ENCODE peak calls at places on chromosomes 5 and 9, in four cellular contexts. F is SK-N-SH, R is GM12878, H is K562. Y is an unnamed sample.

GRCh38 chr5:114055318-114055788 is 306.5 kb upstream of the KCNN2 start:
- DNase-seq in H (no peak), F (peak; percentile 73), R (no peak), Y (peak; percentile 76)

GRCh38 chr5:43432486-43433365 is 20.5 kb upstream of the CCL28 start:
- DNase-seq in H (no peak), F (no peak), R (no peak), Y (no peak)

GRCh38 chr9:70610287-70610644 is 195.8 kb upstream of the KLF9 start:
- DNase-seq in R (no peak), H (no peak), F (no peak), Y (no peak)

GRCh38 chr5:134184155-134185135 is 7.7 kb upstream of the SKP1 start:
- DNase-seq in F (peak; percentile 81), H (peak; percentile 83), R (peak; percentile 16), Y (peak; percentile 87)

GRCh38 chr5:57626703-57627102 is 144.1 kb upstream of the ACTBL2 start:
- DNase-seq in R (no peak), H (no peak), F (no peak), Y (no peak)

GRCh38 chr9:81108391-81108790 is 581.0 kb downstream of the TLE1 start:
- DNase-seq in H (no peak), R (no peak), F (no peak), Y (no peak)

GRCh38 chr5:177600458-177601018 is 606 bp downstream of the B4GALT7 start:
- DNase-seq in R (no peak), F (no peak), H (no peak), Y (no peak)

GRCh38 chr5:159504857-159505304 is 174.6 kb upstream of the IL12B start:
- DNase-seq in H (no peak), F (no peak), R (no peak), Y (no peak)

GRCh38 chr9:117938086-117938485 is 233.9 kb downstream of the TLR4 start:
- DNase-seq in F (no peak), H (no peak), R (no peak), Y (no peak)

GRCh38 chr5:76527685-76528161 is 95.5 kb downstream of the F2RL2 start:
- DNase-seq in F (no peak), H (no peak), R (no peak), Y (no peak)

GRCh38 chr5:56467176-56467717 is 234.1 kb upstream of the ANKRD55 start:
- DNase-seq in F (no peak), R (no peak), H (no peak), Y (no peak)

GRCh38 chr5:83430130-83431010 is 41.2 kb upstream of the VCAN start:
- DNase-seq in R (peak; percentile 21), H (peak; percentile 57), F (peak; percentile 55), Y (peak; percentile 74)

GRCh38 chr9:95089257-95089873 is 228.1 kb downstream of the FANCC start:
- DNase-seq in R (no peak), F (no peak), H (no peak), Y (no peak)

GRCh38 chr5:176732306-176732705 is 78.1 kb upstream of the UNC5A start:
- DNase-seq in F (no peak), R (no peak), H (no peak), Y (peak; percentile 1)

GRCh38 chr9:126524353-126525077 is 89.2 kb upstream of the LMX1B start:
- DNase-seq in F (no peak), H (no peak), R (no peak), Y (no peak)

GRCh38 chr5:133569347-133569746 is 43.0 kb downstream of the FSTL4 start:
- DNase-seq in F (no peak), R (no peak), H (no peak), Y (no peak)

GRCh38 chr9:133111461-133112360 is 9.3 kb downstream of the RALGDS start:
- DNase-seq in H (no peak), F (no peak), R (no peak), Y (no peak)

GRCh38 chr5:3958389-3958788 is 362.8 kb downstream of the IRX1 start:
- DNase-seq in H (no peak), F (no peak), R (no peak), Y (no peak)

GRCh38 chr5:11903121-11903613 is 1.1 kb downstream of the CTNND2 start:
- DNase-seq in H (no peak), F (no peak), R (no peak), Y (peak; percentile 24)

GRCh38 chr9:2570615-2571479 is 50.7 kb upstream of the VLDLR start:
- DNase-seq in H (peak; percentile 24), F (peak; percentile 11), R (peak; percentile 78), Y (no peak)

GRCh38 chr5:14268236-14268701 is 125.1 kb downstream of the TRIO start:
- DNase-seq in F (no peak), R (no peak), H (peak; percentile 68), Y (no peak)

GRCh38 chr9:96553070-96553469 is 66.6 kb downstream of the CDC14B start:
- DNase-seq in H (no peak), F (no peak), R (no peak), Y (no peak)

GRCh38 chr5:106415541-106415940 is 1255.2 kb downstream of the EFNA5 start:
- DNase-seq in R (no peak), H (no peak), F (no peak), Y (no peak)

GRCh38 chr9:74391816-74392215 is 105.3 kb upstream of the RORB start:
- DNase-seq in H (no peak), F (no peak), R (no peak), Y (no peak)

GRCh38 chr9:124786881-124787573 is 10.1 kb downstream of the OLFML2A start:
- DNase-seq in R (no peak), F (peak; percentile 6), H (no peak), Y (peak; percentile 7)

GRCh38 chr5:79147076-79147475 is 35.5 kb downstream of the BHMT start:
- DNase-seq in H (no peak), R (no peak), F (no peak), Y (no peak)
- TF ChIP-seq USF1 in H (no peak), R (no peak), F (no peak), Y (no peak)

GRCh38 chr9:77906991-77907390 is 124.6 kb downstream of the GNAQ start:
- DNase-seq in H (no peak), F (no peak), R (no peak), Y (no peak)

GRCh38 chr9:77909306-77909705 is 122.3 kb downstream of the GNAQ start:
- DNase-seq in F (no peak), H (peak; percentile 71), R (no peak), Y (no peak)

GRCh38 chr9:77910216-77910615 is 121.4 kb downstream of the GNAQ start:
- DNase-seq in F (no peak), R (no peak), H (no peak), Y (no peak)

GRCh38 chr9:77908293-77908692 is 123.3 kb downstream of the GNAQ start:
- DNase-seq in H (no peak), R (no peak), F (no peak), Y (no peak)

GRCh38 chr9:77907581-77907980 is 124.0 kb downstream of the GNAQ start:
- DNase-seq in H (no peak), F (no peak), R (no peak), Y (no peak)
- TF ChIP-seq USF1 in H (no peak), F (no peak), R (no peak), Y (no peak)

DNA sequence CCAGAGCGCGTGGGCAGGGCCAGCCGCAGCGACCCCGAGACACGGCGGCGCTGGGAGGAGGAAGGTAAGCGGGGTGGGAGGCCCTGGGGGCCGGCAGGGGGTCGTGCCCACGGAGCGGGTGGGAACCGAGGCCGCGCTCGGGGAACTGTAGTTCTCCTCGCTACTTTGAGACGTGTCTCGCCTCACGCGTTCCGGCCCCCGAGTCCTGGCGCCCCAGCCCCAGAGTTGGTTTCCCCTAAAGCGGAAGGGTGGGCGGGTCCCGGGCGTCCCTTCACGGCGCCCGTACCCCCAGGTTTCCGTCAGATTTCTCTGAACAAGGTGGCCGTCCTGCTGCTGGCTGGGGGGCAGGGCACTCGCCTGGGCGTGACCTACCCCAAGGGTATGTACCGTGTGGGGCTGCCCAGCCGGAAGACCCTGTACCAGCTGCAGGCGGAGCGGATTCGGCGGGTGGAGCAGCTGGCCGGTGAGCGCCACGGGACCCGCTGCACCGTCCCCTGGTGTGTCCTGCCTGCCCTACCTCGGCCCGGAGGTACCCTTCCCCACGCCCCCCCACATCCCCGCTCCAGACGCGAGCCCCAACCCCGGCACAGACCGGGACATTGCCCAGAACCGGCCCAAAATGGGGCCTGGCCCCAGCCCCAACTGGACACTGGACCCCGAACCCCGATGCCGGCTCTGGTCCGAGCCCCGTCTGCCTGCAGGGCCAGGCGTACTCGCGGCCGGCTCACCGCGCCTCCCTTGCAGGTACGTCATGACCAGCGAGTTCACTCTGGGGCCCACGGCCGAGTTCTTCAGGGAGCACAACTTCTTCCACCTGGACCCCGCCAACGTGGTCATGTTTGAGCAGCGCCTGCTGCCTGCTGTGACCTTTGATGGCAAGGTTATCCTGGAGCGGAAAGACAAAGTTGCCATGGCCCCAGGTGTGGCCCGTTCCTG is 709 bp downstream of the UAP1L1 start:
- DNase-seq in F (peak; percentile 49), R (no peak), H (no peak), Y (peak; percentile 34)
- TF ChIP-seq USF1 in F (no peak), R (no peak), H (no peak), Y (no peak)

DNA sequence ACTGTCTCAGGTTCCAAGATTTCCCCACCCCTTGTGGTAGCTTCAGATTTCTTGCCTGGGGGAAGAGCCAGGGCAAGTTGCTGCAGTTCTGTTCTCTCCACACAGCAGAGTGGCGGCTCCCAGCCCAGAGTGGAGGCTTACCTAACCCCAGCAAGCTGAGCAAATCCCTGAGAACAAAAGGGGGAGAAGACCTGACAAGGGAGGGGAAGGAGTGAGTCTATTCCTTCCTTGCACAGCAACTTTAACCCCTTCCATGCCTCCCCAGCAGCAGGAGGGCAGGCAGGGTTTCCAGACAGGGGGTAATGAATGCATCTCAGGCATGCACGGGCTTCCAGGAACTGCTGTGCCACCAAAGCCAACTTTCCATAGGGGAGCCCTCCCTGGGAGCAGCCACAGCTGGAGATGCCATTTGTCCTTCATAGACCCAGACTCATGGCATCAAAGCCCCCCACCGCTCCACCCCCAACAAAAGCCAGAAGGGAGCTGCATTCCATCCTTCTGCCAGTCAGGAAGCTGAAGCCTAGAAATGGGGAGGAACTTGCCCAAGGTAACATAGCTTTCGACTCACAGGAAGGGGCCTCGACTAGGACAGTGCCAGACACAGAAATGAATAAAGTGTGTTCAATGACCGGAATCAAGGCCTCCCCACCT is 28.8 kb upstream of the FAT2 start:
- DNase-seq in R (no peak), H (no peak), F (no peak), Y (peak; percentile 40)
- TF ChIP-seq USF1 in R (no peak), H (no peak), F (no peak), Y (no peak)

DNA sequence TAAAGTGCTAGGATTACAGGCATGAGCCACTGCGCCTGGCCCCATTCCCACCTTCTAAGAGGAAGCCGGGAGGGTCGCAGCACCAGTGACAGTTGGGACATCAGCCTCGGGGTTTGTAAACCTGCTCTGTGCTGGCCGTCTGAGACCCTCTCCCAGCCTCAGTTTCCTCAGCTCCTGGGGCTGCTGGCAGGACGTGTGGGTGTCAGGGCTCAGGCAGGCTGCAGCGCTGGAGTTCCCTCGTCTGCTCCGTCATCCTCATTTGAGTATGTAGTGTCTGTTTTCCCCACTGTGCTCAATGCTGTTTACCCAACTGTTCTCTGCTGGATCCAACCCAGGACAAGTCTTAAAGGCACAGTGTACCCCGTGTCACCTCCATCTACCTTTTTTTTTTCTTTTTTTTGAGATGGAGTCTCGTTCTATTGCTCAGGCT is 2.0 kb upstream of the NINJ1 start:
- DNase-seq in R (no peak), F (no peak), H (no peak), Y (no peak)
- TF ChIP-seq USF1 in R (no peak), F (no peak), H (no peak), Y (no peak)

GRCh38 chr9:89364664-89365531 is 46.6 kb downstream of the SECISBP2 start:
- DNase-seq in H (no peak), R (no peak), F (no peak), Y (no peak)
- TF ChIP-seq USF1 in H (no peak), R (no peak), F (no peak), Y (no peak)

Y was measured in WTC11.